ENCODE peak calls at places on chromosomes 7 and 10, in four cellular contexts. W is heart left ventricle, V is NB4, G is tibial artery. O is an unnamed sample.

GRCh38 chr7:156616269-156617202 is 24.0 kb upstream of the RNF32 start:
- DNase-seq in G (no peak), W (no peak), V (no peak), O (no peak)

GRCh38 chr7:32378991-32379390 is 111.2 kb downstream of the LSM5 start:
- DNase-seq in W (no peak), G (no peak), V (no peak), O (peak)

GRCh38 chr10:74640134-74640533 is 186.3 kb upstream of the KAT6B start:
- DNase-seq in W (no peak), V (no peak), G (no peak), O (no peak)

GRCh38 chr10:28938745-28939144 is 261.4 kb downstream of the BAMBI start:
- DNase-seq in W (no peak), G (no peak), V (no peak), O (no peak)

GRCh38 chr7:84506151-84506550 is 311.6 kb upstream of the SEMA3A start:
- DNase-seq in G (no peak), V (no peak), W (no peak), O (no peak)

GRCh38 chr10:97499561-97500296 is 1.0 kb downstream of the UBTD1 start:
- DNase-seq in V (peak), W (peak), G (peak), O (no peak)

GRCh38 chr10:127945335-127945734 is 38.4 kb downstream of the PTPRE start:
- DNase-seq in G (no peak), V (peak), W (no peak), O (no peak)

GRCh38 chr10:26438534-26439269 is 561 bp downstream of the APBB1IP start:
- DNase-seq in G (peak), W (peak), V (peak), O (no peak)

GRCh38 chr10:70903262-70903921 is 15.0 kb upstream of the PCBD1 start:
- DNase-seq in W (peak), V (peak), G (peak), O (no peak)

GRCh38 chr10:36608251-36608650 is 517.1 kb upstream of the ANKRD30A start:
- DNase-seq in V (no peak), G (no peak), W (no peak), O (no peak)

GRCh38 chr10:4346257-4346656 is 479.8 kb upstream of the AKR1E2 start:
- DNase-seq in V (no peak), G (no peak), W (no peak), O (no peak)

GRCh38 chr7:70797109-70797514 is 334.8 kb upstream of the GALNT17 start:
- DNase-seq in G (no peak), W (no peak), V (no peak), O (no peak)

GRCh38 chr7:33979807-33980355 is 74.5 kb downstream of the BMPER start:
- DNase-seq in G (no peak), V (no peak), W (no peak), O (no peak)

GRCh38 chr7:112050205-112050881 is 155.9 kb downstream of the DOCK4 start:
- DNase-seq in W (no peak), V (no peak), G (no peak), O (no peak)

GRCh38 chr10:131928248-131929095 is 27.7 kb downstream of the PPP2R2D start:
- DNase-seq in W (no peak), V (peak), G (no peak), O (no peak)

GRCh38 chr10:84076540-84077195 is 62.6 kb upstream of the GHITM start:
- DNase-seq in G (no peak), W (no peak), V (peak), O (no peak)

GRCh38 chr7:47241112-47242065 is 340.5 kb downstream of the TNS3 start:
- DNase-seq in W (no peak), V (no peak), G (no peak), O (no peak)

GRCh38 chr10:118041316-118041715 is 5.4 kb downstream of the RAB11FIP2 start:
- DNase-seq in V (no peak), W (no peak), G (no peak), O (no peak)

GRCh38 chr10:130749911-130750310 is 561.6 kb downstream of the TCERG1L start:
- DNase-seq in V (no peak), G (no peak), W (no peak), O (peak)

GRCh38 chr7:27697861-27698430 is 35.3 kb upstream of the HIBADH start:
- DNase-seq in G (peak), V (peak), W (no peak), O (no peak)

GRCh38 chr7:74294191-74294998 is 5.2 kb downstream of the CLIP2 start:
- DNase-seq in V (no peak), W (peak), G (no peak), O (no peak)

GRCh38 chr10:34489973-34490372 is 325.1 kb downstream of the PARD3 start:
- DNase-seq in V (no peak), G (no peak), W (no peak), O (no peak)

GRCh38 chr7:153642989-153643388 is 409.2 kb upstream of the DPP6 start:
- DNase-seq in W (no peak), V (no peak), G (no peak), O (no peak)

GRCh38 chr10:17001961-17002749 is 127.5 kb downstream of the CUBN start:
- DNase-seq in G (peak), W (peak), V (no peak), O (no peak)

GRCh38 chr7:65438593-65438992 is 64.9 kb downstream of the ZNF92 start:
- DNase-seq in W (no peak), V (peak), G (no peak), O (no peak)

GRCh38 chr10:73875139-73875475 is 752 bp upstream of the CAMK2G start:
- DNase-seq in G (no peak), W (no peak), V (no peak), O (no peak)

GRCh38 chr7:150966002-150966401 is 12.1 kb downstream of the KCNH2 start:
- DNase-seq in W (no peak), V (peak), G (no peak), O (no peak)

GRCh38 chr7:99504281-99504602 is 220 bp upstream of the ZKSCAN5 start:
- DNase-seq in W (no peak), G (no peak), V (no peak), O (no peak)

GRCh38 chr7:27771111-27771510 is 31.1 kb downstream of the TAX1BP1 start:
- DNase-seq in V (no peak), G (no peak), W (no peak), O (no peak)

GRCh38 chr7:42250411-42250810 is 13.4 kb upstream of the GLI3 start:
- DNase-seq in W (no peak), G (no peak), V (no peak), O (no peak)

GRCh38 chr7:25430200-25430953 is 202.1 kb upstream of the NPVF start:
- DNase-seq in G (no peak), W (no peak), V (no peak), O (no peak)

GRCh38 chr10:6579193-6579903 is 728 bp downstream of the PRKCQ start:
- DNase-seq in V (no peak), W (no peak), G (no peak), O (no peak)

GRCh38 chr10:83965473-83965872 is 173.8 kb upstream of the GHITM start:
- DNase-seq in W (no peak), G (no peak), V (peak), O (no peak)

GRCh38 chr7:130221341-130221740 is 13.7 kb downstream of the SSMEM1 start:
- DNase-seq in V (no peak), W (no peak), G (no peak), O (no peak)

GRCh38 chr10:43461950-43462349 is 25.0 kb downstream of the ZNF487 start:
- DNase-seq in W (no peak), G (no peak), V (peak), O (no peak)

GRCh38 chr10:21194510-21194993 is 297.4 kb upstream of the NEBL start:
- DNase-seq in G (no peak), V (no peak), W (no peak), O (no peak)

GRCh38 chr7:150568714-150569113 is 1.5 kb downstream of the GIMAP4 start:
- DNase-seq in G (no peak), W (no peak), V (no peak), O (no peak)

GRCh38 chr7:16098585-16099179 is 322.7 kb downstream of the CRPPA start:
- DNase-seq in W (no peak), V (peak), G (no peak), O (no peak)

GRCh38 chr10:93408788-93409187 is 73.3 kb downstream of the MYOF start:
- DNase-seq in W (no peak), V (no peak), G (no peak), O (no peak)

GRCh38 chr10:30378607-30379006 is 29.5 kb upstream of the MTPAP start:
- DNase-seq in G (no peak), W (no peak), V (no peak), O (no peak)

GRCh38 chr7:12490105-12490688 is 80.3 kb upstream of the SCIN start:
- DNase-seq in V (peak), W (no peak), G (no peak), O (no peak)
- TF ChIP-seq CTCF in V (no peak), W (peak), G (peak), O (peak)

GRCh38 chr7:3480197-3480596 is 179.1 kb downstream of the SDK1 start:
- DNase-seq in W (no peak), V (no peak), G (no peak), O (no peak)

GRCh38 chr7:3481435-3481834 is 180.4 kb downstream of the SDK1 start:
- DNase-seq in W (no peak), G (no peak), V (no peak), O (no peak)

GRCh38 chr7:3482147-3482921 is 181.3 kb downstream of the SDK1 start:
- DNase-seq in G (no peak), W (no peak), V (peak), O (no peak)
- TF ChIP-seq CTCF in G (no peak), W (peak), V (peak), O (peak)

GRCh38 chr10:5569568-5569967 is 44.8 kb downstream of the CALML3 start:
- DNase-seq in G (no peak), V (no peak), W (no peak), O (no peak)
- TF ChIP-seq CTCF in G (no peak), V (no peak), W (no peak), O (no peak)

GRCh38 chr10:100829103-100829870 is 83.5 kb upstream of the SLF2 start:
- DNase-seq in G (no peak), V (no peak), W (no peak), O (no peak)

GRCh38 chr10:100828744-100829102 is 83.3 kb downstream of the PAX2 start:
- DNase-seq in W (no peak), V (peak), G (no peak), O (no peak)

GRCh38 chr10:100826983-100827818 is 81.8 kb downstream of the PAX2 start:
- DNase-seq in G (no peak), W (no peak), V (peak), O (no peak)

GRCh38 chr10:100826661-100826982 is 81.2 kb downstream of the PAX2 start:
- DNase-seq in V (no peak), W (no peak), G (no peak), O (no peak)

DNA sequence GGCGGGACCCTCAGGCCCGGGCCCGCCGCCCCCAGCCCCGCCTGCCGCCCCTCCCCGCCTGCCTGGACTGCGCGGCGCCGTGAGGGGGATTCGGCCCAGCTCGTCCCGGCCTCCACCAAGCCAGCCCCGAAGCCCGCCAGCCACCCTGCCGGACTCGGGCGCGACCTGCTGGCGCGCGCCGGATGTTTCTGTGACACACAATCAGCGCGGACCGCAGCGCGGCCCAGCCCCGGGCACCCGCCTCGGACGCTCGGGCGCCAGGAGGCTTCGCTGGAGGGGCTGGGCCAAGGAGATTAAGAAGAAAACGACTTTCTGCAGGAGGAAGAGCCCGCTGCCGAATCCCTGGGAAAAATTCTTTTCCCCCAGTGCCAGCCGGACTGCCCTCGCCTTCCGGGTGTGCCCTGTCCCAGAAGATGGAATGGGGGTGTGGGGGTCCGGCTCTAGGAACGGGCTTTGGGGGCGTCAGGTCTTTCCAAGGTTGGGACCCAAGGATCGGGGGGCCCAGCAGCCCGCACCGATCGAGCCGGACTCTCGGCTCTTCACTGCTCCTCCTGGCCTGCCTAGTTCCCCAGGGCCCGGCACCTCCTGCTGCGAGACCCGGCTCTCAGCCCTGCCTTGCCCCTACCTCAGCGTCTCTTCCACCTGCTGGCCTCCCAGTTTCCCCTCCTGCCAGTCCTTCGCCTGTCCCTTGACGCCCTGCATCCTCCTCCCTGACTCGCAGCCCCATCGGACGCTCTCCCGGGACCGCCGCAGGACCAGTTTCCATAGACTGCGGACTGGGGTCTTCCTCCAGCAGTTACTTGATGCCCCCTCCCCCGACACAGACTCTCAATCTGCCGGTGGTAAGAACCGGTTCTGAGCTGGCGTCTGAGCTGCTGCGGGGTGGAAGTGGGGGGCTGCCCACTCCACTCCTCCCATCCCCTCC is 82.7 kb downstream of the PAX2 start:
- DNase-seq in V (peak), W (no peak), G (peak), O (no peak)
- TF ChIP-seq CTCF in V (peak), W (no peak), G (no peak), O (peak)

DNA sequence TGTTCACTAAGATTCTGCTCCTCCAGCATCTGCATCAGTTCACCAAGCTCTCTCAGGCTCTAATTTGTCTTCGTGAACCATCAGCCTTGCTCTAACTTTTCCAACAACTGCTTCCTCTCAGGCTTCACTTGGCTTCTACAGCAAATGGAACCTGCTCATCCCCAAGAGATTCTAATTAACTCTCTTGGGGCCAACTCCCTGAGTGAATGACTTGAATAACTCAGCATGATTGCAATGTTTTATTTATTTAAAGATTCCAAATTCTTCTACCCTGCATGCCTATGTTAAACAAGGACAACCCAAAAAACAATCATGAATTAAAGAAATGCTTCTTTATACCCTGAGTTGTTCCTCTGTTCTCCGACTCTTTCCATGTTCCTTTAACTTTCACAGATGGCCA is 194.7 kb upstream of the RHOBTB1 start:
- DNase-seq in V (no peak), W (no peak), G (no peak), O (no peak)
- TF ChIP-seq CTCF in V (no peak), W (no peak), G (no peak), O (no peak)

DNA sequence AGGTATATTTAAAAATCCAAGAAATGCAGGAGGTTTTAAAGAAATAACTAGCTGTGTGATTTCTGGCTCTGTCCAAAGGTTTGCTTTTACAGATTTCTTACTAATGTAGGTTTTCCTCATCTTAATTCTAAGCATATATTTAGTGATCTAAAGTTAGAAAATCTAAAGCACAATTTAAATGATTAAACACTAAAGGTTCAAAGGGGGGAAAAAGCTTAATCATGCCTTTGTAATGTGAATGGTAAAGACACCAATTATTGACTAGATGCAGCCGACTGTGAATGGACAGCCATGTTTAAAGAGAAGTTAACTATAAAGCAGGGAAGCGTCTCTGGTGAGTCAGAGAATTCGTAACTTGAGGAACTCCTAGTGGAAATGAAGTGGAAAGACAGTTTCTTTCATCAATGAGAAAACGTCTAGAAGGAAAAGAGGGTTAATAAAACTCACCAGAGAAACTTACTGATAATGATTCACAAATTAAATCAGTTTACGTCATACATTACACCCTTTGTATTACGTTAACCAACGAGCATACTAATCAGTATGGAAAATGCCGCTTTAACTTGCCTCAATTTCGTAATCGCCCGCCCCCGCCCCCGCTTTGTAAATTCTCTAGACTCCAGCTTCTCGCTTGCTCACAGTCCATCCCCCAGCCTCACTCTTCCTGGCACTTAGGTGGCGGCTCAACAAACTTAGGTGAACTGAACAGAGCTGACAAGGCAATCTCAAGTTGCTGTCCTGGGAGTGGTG is 1.1 kb upstream of the HBP1 start:
- DNase-seq in V (peak), W (no peak), G (no peak), O (no peak)
- TF ChIP-seq CTCF in V (peak), W (peak), G (peak), O (peak)

GRCh38 chr7:95047291-95047690 is 139.9 kb downstream of the PPP1R9A start:
- DNase-seq in G (no peak), W (no peak), V (no peak), O (no peak)

GRCh38 chr7:95046494-95047240 is 139.3 kb downstream of the PPP1R9A start:
- DNase-seq in W (no peak), G (no peak), V (no peak), O (no peak)

GRCh38 chr7:95045236-95045923 is 138.0 kb downstream of the PPP1R9A start:
- DNase-seq in G (no peak), V (peak), W (no peak), O (no peak)
- TF ChIP-seq CTCF in G (no peak), V (no peak), W (no peak), O (peak)

O was measured in osteocyte.